ENCODE peak calls at places on chromosomes 16 and 17, in five cellular contexts. One of them, this sample, is unnamed.

GRCh38 chr16:69406780-69407331 is 17.6 kb upstream of the CYB5B start:
- DNase-seq in fibroblast of pulmonary artery: no peak
- DNase-seq in heart left ventricle: no peak
- DNase-seq in dorsolateral prefrontal cortex: no peak
- DNase-seq in tibial artery: no peak
- DNase-seq in this sample: no peak

GRCh38 chr17:34644941-34645550 is 65.7 kb downstream of the TMEM132E start:
- DNase-seq in fibroblast of pulmonary artery: no peak
- DNase-seq in heart left ventricle: no peak
- DNase-seq in dorsolateral prefrontal cortex: no peak
- DNase-seq in tibial artery: no peak
- DNase-seq in this sample: no peak

GRCh38 chr16:983044-984030 is 1.8 kb downstream of the SOX8 start:
- DNase-seq in fibroblast of pulmonary artery: no peak
- DNase-seq in heart left ventricle: peak
- DNase-seq in dorsolateral prefrontal cortex: no peak
- DNase-seq in tibial artery: no peak
- DNase-seq in this sample: no peak

GRCh38 chr17:79338142-79338541 is 263.5 kb downstream of the ENGASE start:
- DNase-seq in fibroblast of pulmonary artery: no peak
- DNase-seq in heart left ventricle: peak
- DNase-seq in dorsolateral prefrontal cortex: no peak
- DNase-seq in tibial artery: no peak
- DNase-seq in this sample: no peak

GRCh38 chr16:69796285-69797118 is 34.4 kb downstream of the WWP2 start:
- DNase-seq in fibroblast of pulmonary artery: peak
- DNase-seq in heart left ventricle: no peak
- DNase-seq in dorsolateral prefrontal cortex: peak
- DNase-seq in tibial artery: no peak
- DNase-seq in this sample: peak

GRCh38 chr17:1491406-1492248 is 859 bp downstream of the MYO1C start:
- DNase-seq in fibroblast of pulmonary artery: no peak
- DNase-seq in heart left ventricle: peak
- DNase-seq in dorsolateral prefrontal cortex: peak
- DNase-seq in tibial artery: peak
- DNase-seq in this sample: no peak

GRCh38 chr16:15704545-15704987 is 54.5 kb downstream of the NDE1 start:
- DNase-seq in fibroblast of pulmonary artery: peak
- DNase-seq in heart left ventricle: peak
- DNase-seq in dorsolateral prefrontal cortex: peak
- DNase-seq in tibial artery: peak
- DNase-seq in this sample: peak

GRCh38 chr17:39755550-39756375 is 18.0 kb downstream of the GRB7 start:
- DNase-seq in fibroblast of pulmonary artery: no peak
- DNase-seq in heart left ventricle: no peak
- DNase-seq in dorsolateral prefrontal cortex: no peak
- DNase-seq in tibial artery: peak
- DNase-seq in this sample: no peak

GRCh38 chr17:9002610-9003354 is 18.5 kb upstream of the NTN1 start:
- DNase-seq in fibroblast of pulmonary artery: no peak
- DNase-seq in heart left ventricle: peak
- DNase-seq in dorsolateral prefrontal cortex: no peak
- DNase-seq in tibial artery: peak
- DNase-seq in this sample: no peak

GRCh38 chr16:73124665-73125064 is 76.7 kb upstream of the ZFHX3 start:
- DNase-seq in fibroblast of pulmonary artery: no peak
- DNase-seq in heart left ventricle: no peak
- DNase-seq in dorsolateral prefrontal cortex: no peak
- DNase-seq in tibial artery: no peak
- DNase-seq in this sample: no peak

GRCh38 chr16:47886631-47887415 is 269.0 kb downstream of the ABCC12 start:
- DNase-seq in fibroblast of pulmonary artery: no peak
- DNase-seq in heart left ventricle: no peak
- DNase-seq in dorsolateral prefrontal cortex: no peak
- DNase-seq in tibial artery: no peak
- DNase-seq in this sample: no peak

GRCh38 chr16:23694707-23695373 is 16.2 kb downstream of the PLK1 start:
- DNase-seq in fibroblast of pulmonary artery: peak
- DNase-seq in heart left ventricle: no peak
- DNase-seq in dorsolateral prefrontal cortex: peak
- DNase-seq in tibial artery: no peak
- DNase-seq in this sample: no peak

GRCh38 chr16:66175058-66175457 is 191.4 kb upstream of the CDH5 start:
- DNase-seq in fibroblast of pulmonary artery: no peak
- DNase-seq in heart left ventricle: no peak
- DNase-seq in dorsolateral prefrontal cortex: no peak
- DNase-seq in tibial artery: no peak
- DNase-seq in this sample: no peak

GRCh38 chr16:71895679-71896385 is 501 bp downstream of the IST1 start:
- DNase-seq in fibroblast of pulmonary artery: peak
- DNase-seq in heart left ventricle: peak
- DNase-seq in dorsolateral prefrontal cortex: peak
- DNase-seq in tibial artery: no peak
- DNase-seq in this sample: no peak

GRCh38 chr17:60545465-60546191 is 19.6 kb upstream of the APPBP2 start:
- DNase-seq in fibroblast of pulmonary artery: no peak
- DNase-seq in heart left ventricle: no peak
- DNase-seq in dorsolateral prefrontal cortex: no peak
- DNase-seq in tibial artery: no peak
- DNase-seq in this sample: no peak

GRCh38 chr16:77584205-77584859 is 138.0 kb upstream of the NUDT7 start:
- DNase-seq in fibroblast of pulmonary artery: peak
- DNase-seq in heart left ventricle: no peak
- DNase-seq in dorsolateral prefrontal cortex: peak
- DNase-seq in tibial artery: no peak
- DNase-seq in this sample: peak

GRCh38 chr17:17387461-17388362 is 84.5 kb downstream of the NT5M start:
- DNase-seq in fibroblast of pulmonary artery: no peak
- DNase-seq in heart left ventricle: peak
- DNase-seq in dorsolateral prefrontal cortex: no peak
- DNase-seq in tibial artery: no peak
- DNase-seq in this sample: no peak

GRCh38 chr17:36936455-36936934 is 780 bp upstream of the LHX1 start:
- DNase-seq in fibroblast of pulmonary artery: no peak
- DNase-seq in heart left ventricle: no peak
- DNase-seq in dorsolateral prefrontal cortex: peak
- DNase-seq in tibial artery: no peak
- DNase-seq in this sample: no peak

GRCh38 chr16:3112058-3112880 is at the start of gene ZNF205:
- DNase-seq in fibroblast of pulmonary artery: peak
- DNase-seq in heart left ventricle: peak
- DNase-seq in dorsolateral prefrontal cortex: peak
- DNase-seq in tibial artery: peak
- DNase-seq in this sample: no peak

GRCh38 chr16:64952177-64952576 is 169.7 kb downstream of the CDH11 start:
- DNase-seq in fibroblast of pulmonary artery: peak
- DNase-seq in heart left ventricle: no peak
- DNase-seq in dorsolateral prefrontal cortex: no peak
- DNase-seq in tibial artery: no peak
- DNase-seq in this sample: peak

GRCh38 chr17:57016764-57017116 is 38.8 kb downstream of the SCPEP1 start:
- DNase-seq in fibroblast of pulmonary artery: no peak
- DNase-seq in heart left ventricle: no peak
- DNase-seq in dorsolateral prefrontal cortex: no peak
- DNase-seq in tibial artery: no peak
- DNase-seq in this sample: no peak

GRCh38 chr17:50363217-50364060 is 9.5 kb downstream of the MRPL27 start:
- DNase-seq in fibroblast of pulmonary artery: peak
- DNase-seq in heart left ventricle: no peak
- DNase-seq in dorsolateral prefrontal cortex: peak
- DNase-seq in tibial artery: peak
- DNase-seq in this sample: no peak

GRCh38 chr17:65287040-65287439 is 149.9 kb downstream of the RGS9 start:
- DNase-seq in fibroblast of pulmonary artery: peak
- DNase-seq in heart left ventricle: no peak
- DNase-seq in dorsolateral prefrontal cortex: no peak
- DNase-seq in tibial artery: no peak
- DNase-seq in this sample: no peak

GRCh38 chr17:10631048-10631700 is 25.9 kb downstream of the MYH3 start:
- DNase-seq in fibroblast of pulmonary artery: peak
- DNase-seq in heart left ventricle: no peak
- DNase-seq in dorsolateral prefrontal cortex: no peak
- DNase-seq in tibial artery: no peak
- DNase-seq in this sample: no peak

GRCh38 chr16:65494609-65495008 is 372.7 kb upstream of the CDH11 start:
- DNase-seq in fibroblast of pulmonary artery: no peak
- DNase-seq in heart left ventricle: no peak
- DNase-seq in dorsolateral prefrontal cortex: no peak
- DNase-seq in tibial artery: no peak
- DNase-seq in this sample: no peak

DNA sequence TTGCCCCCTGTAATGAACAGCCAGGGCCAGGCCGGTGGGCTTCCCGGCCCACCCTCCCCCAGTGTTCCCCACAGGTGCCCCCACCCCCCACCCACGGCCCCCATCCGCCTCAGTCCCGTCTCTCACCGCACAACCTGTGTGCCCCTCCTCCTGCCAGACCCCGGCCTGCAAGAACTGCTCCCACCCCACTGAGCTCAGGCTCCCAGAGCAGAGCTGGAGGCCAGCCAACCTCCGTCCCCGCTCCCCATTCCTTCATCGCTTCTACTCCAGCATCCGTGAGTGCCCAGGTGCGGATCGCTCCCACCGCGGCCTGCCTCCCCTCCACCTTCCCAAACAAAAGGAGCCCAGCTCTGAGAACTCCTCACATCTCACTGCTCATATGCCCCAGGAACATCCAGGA is 4.2 kb downstream of the MVD start:
- DNase-seq in fibroblast of pulmonary artery: no peak
- DNase-seq in heart left ventricle: no peak
- DNase-seq in dorsolateral prefrontal cortex: no peak
- DNase-seq in tibial artery: no peak
- DNase-seq in this sample: no peak
- H3K4me3 ChIP-seq in fibroblast of pulmonary artery: no peak
- H3K4me3 ChIP-seq in heart left ventricle: no peak
- H3K4me3 ChIP-seq in dorsolateral prefrontal cortex: no peak
- H3K4me3 ChIP-seq in tibial artery: no peak
- H3K4me3 ChIP-seq in this sample: no peak

GRCh38 chr17:11880714-11881113 is 116.6 kb downstream of the ZNF18 start:
- DNase-seq in fibroblast of pulmonary artery: no peak
- DNase-seq in heart left ventricle: no peak
- DNase-seq in dorsolateral prefrontal cortex: no peak
- DNase-seq in tibial artery: no peak
- DNase-seq in this sample: no peak
- TF ChIP-seq CTCF in fibroblast of pulmonary artery: no peak
- TF ChIP-seq CTCF in heart left ventricle: peak
- TF ChIP-seq CTCF in dorsolateral prefrontal cortex: peak
- TF ChIP-seq CTCF in tibial artery: no peak
- TF ChIP-seq CTCF in this sample: no peak

DNA sequence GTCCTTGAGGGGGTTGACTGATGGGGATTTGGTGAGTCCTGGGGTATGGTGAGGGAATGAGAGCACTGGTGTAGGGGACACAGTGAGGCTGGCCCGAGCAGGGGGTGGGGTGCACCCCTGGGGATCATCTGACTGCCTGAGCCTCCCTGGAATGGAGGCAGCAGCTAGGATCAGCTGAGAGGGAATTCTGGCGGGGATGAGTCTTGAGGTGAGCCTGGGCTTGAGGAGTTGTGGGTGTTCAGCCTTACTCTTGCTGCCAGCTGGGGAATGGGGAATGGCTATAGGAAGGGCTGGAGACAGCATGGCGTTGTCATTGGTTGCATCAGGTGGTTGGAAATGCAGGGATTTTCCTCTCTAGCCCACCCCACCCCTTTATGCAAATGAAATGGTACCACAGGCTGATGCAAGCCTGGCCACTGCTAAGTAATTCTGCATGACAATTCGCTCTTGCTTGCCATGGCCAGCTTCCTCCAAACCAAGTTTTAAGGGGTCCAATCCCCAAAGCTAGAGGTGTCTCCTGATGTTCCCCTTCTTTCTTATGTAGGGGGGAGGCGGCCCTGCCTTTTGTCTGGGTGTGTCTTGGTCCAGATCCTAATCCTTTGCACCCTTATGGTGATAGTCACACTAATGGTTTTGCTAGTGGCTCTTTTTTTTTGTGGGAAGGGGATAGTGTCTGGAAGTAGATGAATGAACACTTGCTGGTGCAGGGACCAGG is 7.5 kb downstream of the NFE2L1 start:
- DNase-seq in fibroblast of pulmonary artery: peak
- DNase-seq in heart left ventricle: no peak
- DNase-seq in dorsolateral prefrontal cortex: no peak
- DNase-seq in tibial artery: no peak
- DNase-seq in this sample: peak
- H3K4me3 ChIP-seq in fibroblast of pulmonary artery: peak
- H3K4me3 ChIP-seq in heart left ventricle: peak
- H3K4me3 ChIP-seq in dorsolateral prefrontal cortex: peak
- H3K4me3 ChIP-seq in tibial artery: peak
- H3K4me3 ChIP-seq in this sample: peak

GRCh38 chr16:81553814-81554675 is 109.4 kb downstream of the CMIP start:
- DNase-seq in fibroblast of pulmonary artery: no peak
- DNase-seq in heart left ventricle: no peak
- DNase-seq in dorsolateral prefrontal cortex: no peak
- DNase-seq in tibial artery: no peak
- DNase-seq in this sample: no peak
- TF ChIP-seq CTCF in fibroblast of pulmonary artery: no peak
- TF ChIP-seq CTCF in heart left ventricle: no peak
- TF ChIP-seq CTCF in dorsolateral prefrontal cortex: no peak
- TF ChIP-seq CTCF in tibial artery: no peak
- TF ChIP-seq CTCF in this sample: no peak

DNA sequence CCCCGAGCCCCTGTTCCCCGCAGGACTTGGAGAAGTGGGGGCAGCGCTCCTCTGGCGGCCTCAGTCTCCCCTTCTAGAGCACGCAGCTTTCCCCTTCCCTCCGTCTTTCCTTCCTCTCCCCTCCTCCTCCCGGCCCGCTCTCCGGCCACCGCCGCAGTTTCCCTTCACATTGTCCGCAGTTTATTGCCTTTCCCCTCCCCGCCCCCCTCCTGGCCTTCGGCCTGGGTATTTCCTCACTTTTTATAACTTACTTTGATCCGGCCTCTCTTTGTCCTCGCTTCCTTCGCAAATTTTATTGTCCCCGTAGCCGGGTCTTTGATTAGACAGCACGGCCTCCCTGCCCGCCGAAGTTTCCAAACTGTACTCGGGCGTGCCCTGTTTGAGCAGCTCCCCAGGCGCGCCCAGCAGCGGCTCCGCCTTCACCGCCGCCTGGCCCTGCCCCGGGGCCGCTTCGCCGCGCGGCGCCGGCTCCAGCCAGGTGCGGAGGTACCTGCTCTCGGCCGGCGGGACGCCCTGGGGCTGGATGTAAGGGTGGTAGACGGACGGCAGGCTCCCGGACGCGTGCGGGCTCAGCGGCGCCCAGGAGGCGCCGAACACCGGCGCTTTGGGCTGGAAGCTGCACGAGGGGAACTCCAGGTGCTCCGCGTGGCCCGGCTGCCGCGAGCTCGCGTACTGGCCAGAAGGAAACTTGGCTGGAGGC is 506 bp downstream of the HOXB9 start:
- DNase-seq in fibroblast of pulmonary artery: no peak
- DNase-seq in heart left ventricle: no peak
- DNase-seq in dorsolateral prefrontal cortex: no peak
- DNase-seq in tibial artery: no peak
- DNase-seq in this sample: no peak
- H3K4me3 ChIP-seq in fibroblast of pulmonary artery: no peak
- H3K4me3 ChIP-seq in heart left ventricle: peak
- H3K4me3 ChIP-seq in dorsolateral prefrontal cortex: peak
- H3K4me3 ChIP-seq in tibial artery: peak
- H3K4me3 ChIP-seq in this sample: peak

GRCh38 chr16:53404959-53405358 is 29.3 kb upstream of the RBL2 start:
- DNase-seq in fibroblast of pulmonary artery: peak
- DNase-seq in heart left ventricle: no peak
- DNase-seq in dorsolateral prefrontal cortex: no peak
- DNase-seq in tibial artery: no peak
- DNase-seq in this sample: no peak
- TF ChIP-seq CTCF in fibroblast of pulmonary artery: no peak
- TF ChIP-seq CTCF in heart left ventricle: no peak
- TF ChIP-seq CTCF in dorsolateral prefrontal cortex: no peak
- TF ChIP-seq CTCF in tibial artery: no peak
- TF ChIP-seq CTCF in this sample: no peak